ENCODE peak calls at places on chromosome 6, in five cellular contexts. One of them, this sample, is unnamed.

GRCh38 chr6:114543696-114544095 is 200.9 kb upstream of the HS3ST5 start:
- DNase-seq in fibroblast of the aortic adventitia: no peak
- DNase-seq in lung: no peak
- DNase-seq in testis: no peak
- DNase-seq in uterus: no peak
- DNase-seq in this sample: no peak

GRCh38 chr6:51857134-51857533 is 230.3 kb downstream of the PKHD1 start:
- DNase-seq in uterus: no peak
- DNase-seq in lung: no peak
- DNase-seq in fibroblast of the aortic adventitia: no peak
- DNase-seq in testis: no peak
- DNase-seq in this sample: no peak

GRCh38 chr6:101626264-101626663 is 232.8 kb downstream of the GRIK2 start:
- DNase-seq in testis: no peak
- DNase-seq in lung: no peak
- DNase-seq in uterus: no peak
- DNase-seq in fibroblast of the aortic adventitia: no peak
- DNase-seq in this sample: no peak

GRCh38 chr6:139588076-139588639 is 213.7 kb upstream of the CITED2 start:
- DNase-seq in uterus: no peak
- DNase-seq in testis: peak; percentile 82
- DNase-seq in fibroblast of the aortic adventitia: peak; percentile 58
- DNase-seq in lung: peak; percentile 37
- DNase-seq in this sample: no peak

GRCh38 chr6:41200901-41201783 is at the start of gene TREML2:
- DNase-seq in testis: no peak
- DNase-seq in fibroblast of the aortic adventitia: no peak
- DNase-seq in uterus: no peak
- DNase-seq in lung: no peak
- DNase-seq in this sample: no peak

GRCh38 chr6:127481628-127482027 is 22.4 kb upstream of the KIAA0408 start:
- DNase-seq in fibroblast of the aortic adventitia: peak; percentile 81
- DNase-seq in uterus: no peak
- DNase-seq in lung: no peak
- DNase-seq in testis: no peak
- DNase-seq in this sample: no peak

GRCh38 chr6:148324297-148325007 is 18.2 kb upstream of the SASH1 start:
- DNase-seq in lung: no peak
- DNase-seq in uterus: no peak
- DNase-seq in fibroblast of the aortic adventitia: peak; percentile 39
- DNase-seq in testis: no peak
- DNase-seq in this sample: no peak

GRCh38 chr6:91127752-91128151 is 540.9 kb upstream of the MAP3K7 start:
- DNase-seq in testis: no peak
- DNase-seq in uterus: no peak
- DNase-seq in fibroblast of the aortic adventitia: no peak
- DNase-seq in lung: no peak
- DNase-seq in this sample: no peak

GRCh38 chr6:126440923-126441322 is 101.0 kb downstream of the CENPW start:
- DNase-seq in uterus: no peak
- DNase-seq in testis: no peak
- DNase-seq in fibroblast of the aortic adventitia: no peak
- DNase-seq in lung: no peak
- DNase-seq in this sample: no peak

GRCh38 chr6:154247119-154247814 is 109.3 kb downstream of the IPCEF1 start:
- DNase-seq in testis: no peak
- DNase-seq in uterus: no peak
- DNase-seq in lung: no peak
- DNase-seq in fibroblast of the aortic adventitia: no peak
- DNase-seq in this sample: no peak

GRCh38 chr6:12403946-12404647 is 113.9 kb downstream of the EDN1 start:
- DNase-seq in lung: no peak
- DNase-seq in fibroblast of the aortic adventitia: peak; percentile 47
- DNase-seq in testis: no peak
- DNase-seq in uterus: no peak
- DNase-seq in this sample: no peak

GRCh38 chr6:13725570-13725969 is 13.9 kb upstream of the RANBP9 start:
- DNase-seq in fibroblast of the aortic adventitia: peak; percentile 42
- DNase-seq in testis: no peak
- DNase-seq in uterus: no peak
- DNase-seq in lung: peak; percentile 36
- DNase-seq in this sample: no peak

GRCh38 chr6:112037783-112038216 is 16.1 kb upstream of the CCN6 start:
- DNase-seq in testis: peak; percentile 34
- DNase-seq in lung: no peak
- DNase-seq in uterus: peak; percentile 87
- DNase-seq in fibroblast of the aortic adventitia: peak; percentile 97
- DNase-seq in this sample: peak; percentile 76

GRCh38 chr6:66326228-66326627 is 619.2 kb upstream of the EYS start:
- DNase-seq in testis: no peak
- DNase-seq in uterus: no peak
- DNase-seq in lung: no peak
- DNase-seq in fibroblast of the aortic adventitia: no peak
- DNase-seq in this sample: no peak

GRCh38 chr6:144447487-144447886 is 162.4 kb downstream of the UTRN start:
- DNase-seq in lung: no peak
- DNase-seq in uterus: no peak
- DNase-seq in testis: no peak
- DNase-seq in fibroblast of the aortic adventitia: peak; percentile 32
- DNase-seq in this sample: no peak

GRCh38 chr6:52598123-52598823 is 21.4 kb upstream of the TRAM2 start:
- DNase-seq in fibroblast of the aortic adventitia: peak; percentile 77
- DNase-seq in testis: peak; percentile 69
- DNase-seq in uterus: peak; percentile 69
- DNase-seq in lung: peak; percentile 48
- DNase-seq in this sample: peak; percentile 24

GRCh38 chr6:159807150-159807859 is 7.2 kb downstream of the PNLDC1 start:
- DNase-seq in fibroblast of the aortic adventitia: peak; percentile 71
- DNase-seq in uterus: no peak
- DNase-seq in lung: no peak
- DNase-seq in testis: no peak
- DNase-seq in this sample: no peak

GRCh38 chr6:135280375-135281136 is 99.4 kb downstream of the MYB start:
- DNase-seq in uterus: no peak
- DNase-seq in testis: no peak
- DNase-seq in lung: no peak
- DNase-seq in fibroblast of the aortic adventitia: peak; percentile 72
- DNase-seq in this sample: peak; percentile 24

GRCh38 chr6:149224399-149224798 is 93.1 kb upstream of the TAB2 start:
- DNase-seq in testis: no peak
- DNase-seq in lung: no peak
- DNase-seq in fibroblast of the aortic adventitia: no peak
- DNase-seq in uterus: no peak
- DNase-seq in this sample: no peak

GRCh38 chr6:81547149-81547548 is 205.3 kb downstream of the TENT5A start:
- DNase-seq in testis: no peak
- DNase-seq in uterus: no peak
- DNase-seq in fibroblast of the aortic adventitia: no peak
- DNase-seq in lung: no peak
- DNase-seq in this sample: no peak

GRCh38 chr6:215335-216034 is 76.8 kb upstream of the DUSP22 start:
- DNase-seq in fibroblast of the aortic adventitia: peak; percentile 24
- DNase-seq in uterus: no peak
- DNase-seq in testis: no peak
- DNase-seq in lung: peak; percentile 48
- DNase-seq in this sample: no peak

GRCh38 chr6:75830959-75831885 is 82.2 kb downstream of the MYO6 start:
- DNase-seq in lung: no peak
- DNase-seq in uterus: no peak
- DNase-seq in fibroblast of the aortic adventitia: peak; percentile 29
- DNase-seq in testis: no peak
- DNase-seq in this sample: no peak

GRCh38 chr6:8441452-8441851 is 6.1 kb upstream of the SLC35B3 start:
- DNase-seq in fibroblast of the aortic adventitia: no peak
- DNase-seq in testis: no peak
- DNase-seq in uterus: no peak
- DNase-seq in lung: no peak
- DNase-seq in this sample: no peak

GRCh38 chr6:88072462-88072861 is 24.8 kb downstream of the SPACA1 start:
- DNase-seq in testis: no peak
- DNase-seq in uterus: no peak
- DNase-seq in lung: no peak
- DNase-seq in fibroblast of the aortic adventitia: no peak
- DNase-seq in this sample: no peak

GRCh38 chr6:42135161-42135560 is 7.3 kb downstream of the C6orf132 start:
- DNase-seq in lung: no peak
- DNase-seq in fibroblast of the aortic adventitia: no peak
- DNase-seq in uterus: no peak
- DNase-seq in testis: no peak
- DNase-seq in this sample: no peak

GRCh38 chr6:4607026-4607704 is 169.0 kb upstream of the CDYL start:
- DNase-seq in fibroblast of the aortic adventitia: peak; percentile 73
- DNase-seq in uterus: peak; percentile 51
- DNase-seq in lung: no peak
- DNase-seq in testis: peak; percentile 21
- DNase-seq in this sample: no peak

DNA sequence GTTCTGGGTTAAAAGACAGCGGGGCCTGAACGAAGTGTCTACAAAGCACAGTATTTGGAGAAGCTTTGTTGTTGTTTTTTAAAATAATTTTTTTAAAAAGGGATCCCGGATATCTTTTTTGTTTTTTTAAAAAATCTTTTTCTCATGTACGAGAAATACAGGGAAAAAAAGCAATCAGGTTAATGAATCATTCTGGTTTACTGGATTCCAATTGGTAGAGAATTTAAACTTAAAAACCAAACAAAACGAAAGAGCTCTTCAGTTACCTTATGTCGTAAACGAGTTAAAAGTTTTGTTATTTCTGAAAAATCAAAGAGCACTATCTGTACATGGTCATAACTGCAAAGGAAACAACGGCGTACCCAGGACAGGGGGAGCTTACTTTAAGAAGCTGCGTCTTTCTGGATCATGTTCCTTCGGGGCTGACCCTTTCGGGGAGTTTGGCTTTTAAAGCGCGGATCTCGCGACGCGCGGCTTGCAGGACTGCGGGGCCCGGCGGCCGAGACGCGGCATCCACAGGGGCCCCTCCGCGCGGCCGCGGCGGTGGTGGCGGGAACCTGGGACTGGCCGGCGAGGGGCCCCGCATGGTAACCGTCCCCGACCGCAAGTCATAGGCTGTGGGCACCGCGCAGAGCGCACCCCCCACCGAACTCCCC is 927 bp downstream of the IL20RA start:
- DNase-seq in lung: peak; percentile 30
- DNase-seq in uterus: peak; percentile 43
- DNase-seq in fibroblast of the aortic adventitia: peak; percentile 52
- DNase-seq in testis: peak; percentile 64
- DNase-seq in this sample: no peak
- H3K4me3 ChIP-seq in lung: peak overlapping the region; percentile 75
- H3K4me3 ChIP-seq in uterus: peak overlapping the region; percentile 93
- H3K4me3 ChIP-seq in fibroblast of the aortic adventitia: peak overlapping the region; percentile 77
- H3K4me3 ChIP-seq in testis: peak overlapping the region; percentile 93
- H3K4me3 ChIP-seq in this sample: peak overlapping the region; percentile 63

DNA sequence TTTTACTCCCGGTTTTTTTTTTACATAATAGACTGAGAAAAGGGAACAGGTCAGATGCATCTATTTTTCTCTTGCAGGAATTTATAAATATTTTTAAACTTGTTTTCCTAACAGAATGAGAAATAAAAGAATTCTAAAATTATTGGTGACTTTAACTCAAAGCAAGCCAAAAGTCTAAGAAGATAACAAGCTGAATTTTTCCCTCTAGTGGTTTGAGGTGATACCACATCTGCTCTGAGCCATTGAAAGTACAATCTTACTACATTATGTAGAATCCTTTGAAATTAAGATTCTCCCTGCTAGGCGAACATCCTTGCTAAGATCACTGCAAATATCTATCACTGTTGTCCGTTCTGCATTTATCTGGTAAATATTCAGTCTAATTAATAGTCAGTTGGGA is 10.7 kb upstream of the STMND1 start:
- DNase-seq in lung: no peak
- DNase-seq in testis: no peak
- DNase-seq in uterus: no peak
- DNase-seq in fibroblast of the aortic adventitia: peak; percentile 26
- DNase-seq in this sample: no peak
- TF ChIP-seq CTCF in lung: no peak
- TF ChIP-seq CTCF in testis: no peak
- TF ChIP-seq CTCF in uterus: peak; percentile 8
- TF ChIP-seq CTCF in fibroblast of the aortic adventitia: peak; percentile 65
- TF ChIP-seq CTCF in this sample: no peak

GRCh38 chr6:168119539-168119938 is 40.5 kb upstream of the FRMD1 start:
- DNase-seq in testis: no peak
- DNase-seq in uterus: no peak
- DNase-seq in fibroblast of the aortic adventitia: no peak
- DNase-seq in lung: no peak
- DNase-seq in this sample: no peak

GRCh38 chr6:168118935-168119334 is 39.9 kb upstream of the FRMD1 start:
- DNase-seq in testis: peak; percentile 9
- DNase-seq in fibroblast of the aortic adventitia: no peak
- DNase-seq in uterus: peak; percentile 3
- DNase-seq in lung: no peak
- DNase-seq in this sample: no peak

GRCh38 chr6:168122011-168122410 is 43.0 kb upstream of the FRMD1 start:
- DNase-seq in fibroblast of the aortic adventitia: no peak
- DNase-seq in uterus: no peak
- DNase-seq in testis: peak; percentile 6
- DNase-seq in lung: no peak
- DNase-seq in this sample: no peak

GRCh38 chr6:168121308-168121665 is 42.3 kb upstream of the FRMD1 start:
- DNase-seq in lung: no peak
- DNase-seq in fibroblast of the aortic adventitia: no peak
- DNase-seq in testis: no peak
- DNase-seq in uterus: no peak
- DNase-seq in this sample: no peak

DNA sequence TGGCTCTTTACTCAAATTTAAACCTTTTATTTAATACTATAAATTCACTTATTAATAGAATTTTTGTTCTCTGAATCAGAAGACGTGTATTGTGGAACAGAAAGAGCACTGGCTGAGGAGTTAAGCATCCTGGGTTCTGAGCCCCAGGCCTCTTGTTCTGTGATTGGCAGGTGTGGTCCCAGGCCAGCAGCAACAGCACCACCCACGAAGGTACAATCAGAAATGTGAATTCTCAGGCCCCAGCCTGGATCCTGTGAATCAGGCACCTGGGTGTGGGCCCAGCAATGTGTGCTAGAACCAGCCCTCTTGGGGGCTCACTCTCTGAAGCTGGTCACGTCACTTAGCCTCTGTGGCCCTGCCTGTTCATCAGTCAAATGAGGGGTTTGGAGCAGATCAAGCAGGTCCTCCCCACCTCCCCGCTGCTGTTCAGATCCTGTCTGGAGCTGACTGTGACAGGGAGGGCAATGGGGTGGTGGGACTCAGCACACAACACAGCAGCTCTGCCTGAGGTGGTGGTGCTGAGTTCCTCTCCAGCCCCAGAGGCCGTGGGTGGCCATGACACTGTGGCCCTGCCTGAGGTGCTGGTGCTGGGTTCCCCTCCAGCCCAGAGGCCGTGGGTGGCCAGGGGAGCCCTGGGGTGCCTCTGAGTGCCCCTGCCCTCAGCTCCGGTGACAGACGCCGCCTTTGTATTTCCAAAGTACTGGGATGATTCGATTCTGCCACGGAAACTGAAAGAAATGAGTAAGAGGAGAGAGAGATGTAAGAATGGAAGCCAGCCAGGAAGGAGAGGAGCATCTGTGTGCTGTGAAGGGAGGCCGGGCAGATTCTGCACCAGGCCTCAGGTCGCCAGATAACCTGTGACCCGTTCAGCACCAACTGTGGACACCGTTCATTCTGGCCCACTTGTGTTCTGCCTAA is 41.6 kb upstream of the FRMD1 start:
- DNase-seq in fibroblast of the aortic adventitia: no peak
- DNase-seq in testis: peak; percentile 9
- DNase-seq in lung: no peak
- DNase-seq in uterus: no peak
- DNase-seq in this sample: no peak
- H3K4me3 ChIP-seq in fibroblast of the aortic adventitia: no peak overlapping the region
- H3K4me3 ChIP-seq in testis: no peak overlapping the region
- H3K4me3 ChIP-seq in lung: no peak overlapping the region
- H3K4me3 ChIP-seq in uterus: no peak overlapping the region
- H3K4me3 ChIP-seq in this sample: no peak overlapping the region

GRCh38 chr6:166485651-166486535 is 100.6 kb downstream of the RAMACL start:
- DNase-seq in lung: no peak
- DNase-seq in testis: no peak
- DNase-seq in uterus: no peak
- DNase-seq in fibroblast of the aortic adventitia: no peak
- DNase-seq in this sample: no peak
- TF ChIP-seq CTCF in lung: no peak
- TF ChIP-seq CTCF in testis: no peak
- TF ChIP-seq CTCF in uterus: no peak
- TF ChIP-seq CTCF in fibroblast of the aortic adventitia: no peak
- TF ChIP-seq CTCF in this sample: no peak